ENCODE peak calls at places on chromosomes 2 and 18, in ten cellular contexts. One of them, this sample, is unnamed. For H4K20me1, the result is how much of the 10 kb centered on the place peaks cover.

GRCh38 chr2:85326406-85326945 is 1.3 kb downstream of the TGOLN2 start:
- DNase-seq in H9: no peak
- DNase-seq in HCT116: no peak
- DNase-seq in Karpas-422: peak
- DNase-seq in PC-9: no peak
- DNase-seq in mammary epithelial cell: peak
- DNase-seq in fibroblast of lung: peak
- DNase-seq in MM.1S: peak
- DNase-seq in hepatocyte: no peak
- DNase-seq in PC-3: peak
- DNase-seq in this sample: no peak

GRCh38 chr2:3641841-3642421 is 16.1 kb upstream of the ALLC start:
- DNase-seq in MM.1S: no peak
- DNase-seq in HCT116: no peak
- DNase-seq in fibroblast of lung: no peak
- DNase-seq in PC-3: no peak
- DNase-seq in Karpas-422: no peak
- DNase-seq in PC-9: no peak
- DNase-seq in mammary epithelial cell: no peak
- DNase-seq in hepatocyte: no peak
- DNase-seq in H9: peak
- DNase-seq in this sample: peak

GRCh38 chr2:10254373-10255188 is 48.1 kb upstream of the HPCAL1 start:
- DNase-seq in HCT116: no peak
- DNase-seq in H9: no peak
- DNase-seq in mammary epithelial cell: no peak
- DNase-seq in Karpas-422: no peak
- DNase-seq in fibroblast of lung: peak
- DNase-seq in hepatocyte: no peak
- DNase-seq in PC-9: peak
- DNase-seq in PC-3: peak
- DNase-seq in MM.1S: no peak
- DNase-seq in this sample: peak

GRCh38 chr2:225025917-225026571 is 16.2 kb downstream of the DOCK10 start:
- DNase-seq in H9: no peak
- DNase-seq in HCT116: no peak
- DNase-seq in PC-3: peak
- DNase-seq in fibroblast of lung: peak
- DNase-seq in mammary epithelial cell: peak
- DNase-seq in hepatocyte: no peak
- DNase-seq in Karpas-422: no peak
- DNase-seq in MM.1S: no peak
- DNase-seq in PC-9: no peak
- DNase-seq in this sample: no peak

GRCh38 chr18:67672719-67673118 is 156.2 kb upstream of the DSEL start:
- DNase-seq in PC-9: no peak
- DNase-seq in HCT116: no peak
- DNase-seq in H9: no peak
- DNase-seq in hepatocyte: no peak
- DNase-seq in fibroblast of lung: no peak
- DNase-seq in MM.1S: no peak
- DNase-seq in PC-3: no peak
- DNase-seq in Karpas-422: no peak
- DNase-seq in mammary epithelial cell: no peak
- DNase-seq in this sample: no peak

GRCh38 chr2:173952267-173953046 is 12.7 kb downstream of the SP3 start:
- DNase-seq in Karpas-422: no peak
- DNase-seq in fibroblast of lung: no peak
- DNase-seq in PC-3: no peak
- DNase-seq in H9: no peak
- DNase-seq in hepatocyte: no peak
- DNase-seq in mammary epithelial cell: no peak
- DNase-seq in HCT116: no peak
- DNase-seq in PC-9: no peak
- DNase-seq in MM.1S: no peak
- DNase-seq in this sample: no peak

GRCh38 chr18:21004721-21005120 is 106.9 kb downstream of the ROCK1 start:
- DNase-seq in H9: no peak
- DNase-seq in fibroblast of lung: peak
- DNase-seq in MM.1S: no peak
- DNase-seq in PC-9: no peak
- DNase-seq in HCT116: no peak
- DNase-seq in hepatocyte: peak
- DNase-seq in mammary epithelial cell: peak
- DNase-seq in Karpas-422: no peak
- DNase-seq in PC-3: no peak
- DNase-seq in this sample: peak

GRCh38 chr18:63578357-63578958 is 8.7 kb upstream of the SERPINB13 start:
- DNase-seq in HCT116: peak
- DNase-seq in H9: peak
- DNase-seq in PC-9: no peak
- DNase-seq in MM.1S: peak
- DNase-seq in mammary epithelial cell: no peak
- DNase-seq in hepatocyte: peak
- DNase-seq in fibroblast of lung: peak
- DNase-seq in PC-3: peak
- DNase-seq in Karpas-422: peak
- DNase-seq in this sample: no peak

GRCh38 chr2:18077724-18078123 is 199.3 kb downstream of the KCNS3 start:
- DNase-seq in hepatocyte: no peak
- DNase-seq in mammary epithelial cell: peak
- DNase-seq in MM.1S: peak
- DNase-seq in PC-3: peak
- DNase-seq in fibroblast of lung: peak
- DNase-seq in HCT116: no peak
- DNase-seq in Karpas-422: no peak
- DNase-seq in H9: no peak
- DNase-seq in PC-9: no peak
- DNase-seq in this sample: no peak

GRCh38 chr2:40120021-40120420 is 331.9 kb downstream of the SLC8A1 start:
- DNase-seq in hepatocyte: no peak
- DNase-seq in MM.1S: no peak
- DNase-seq in fibroblast of lung: no peak
- DNase-seq in mammary epithelial cell: no peak
- DNase-seq in PC-9: no peak
- DNase-seq in H9: no peak
- DNase-seq in HCT116: no peak
- DNase-seq in PC-3: no peak
- DNase-seq in Karpas-422: no peak
- DNase-seq in this sample: no peak

GRCh38 chr2:20625920-20626697 is 24.8 kb downstream of the HS1BP3 start:
- DNase-seq in hepatocyte: no peak
- DNase-seq in PC-9: no peak
- DNase-seq in PC-3: no peak
- DNase-seq in HCT116: no peak
- DNase-seq in fibroblast of lung: no peak
- DNase-seq in MM.1S: no peak
- DNase-seq in mammary epithelial cell: no peak
- DNase-seq in Karpas-422: no peak
- DNase-seq in H9: no peak
- DNase-seq in this sample: peak

GRCh38 chr18:3075491-3075890 is 62.5 kb upstream of the LPIN2 start:
- DNase-seq in mammary epithelial cell: no peak
- DNase-seq in MM.1S: no peak
- DNase-seq in fibroblast of lung: peak
- DNase-seq in PC-9: no peak
- DNase-seq in hepatocyte: no peak
- DNase-seq in Karpas-422: no peak
- DNase-seq in PC-3: no peak
- DNase-seq in H9: no peak
- DNase-seq in HCT116: no peak
- DNase-seq in this sample: no peak

GRCh38 chr2:492178-492577 is 185.0 kb downstream of the TMEM18 start:
- DNase-seq in mammary epithelial cell: no peak
- DNase-seq in MM.1S: no peak
- DNase-seq in Karpas-422: no peak
- DNase-seq in PC-3: no peak
- DNase-seq in H9: no peak
- DNase-seq in hepatocyte: no peak
- DNase-seq in PC-9: no peak
- DNase-seq in HCT116: no peak
- DNase-seq in fibroblast of lung: no peak
- DNase-seq in this sample: peak

GRCh38 chr2:239310401-239311061 is 90.3 kb downstream of the HDAC4 start:
- DNase-seq in hepatocyte: no peak
- DNase-seq in H9: peak
- DNase-seq in MM.1S: no peak
- DNase-seq in fibroblast of lung: no peak
- DNase-seq in Karpas-422: no peak
- DNase-seq in PC-9: no peak
- DNase-seq in HCT116: no peak
- DNase-seq in PC-3: no peak
- DNase-seq in mammary epithelial cell: no peak
- DNase-seq in this sample: no peak
- H4K20me1 ChIP-seq in hepatocyte: under half
- H4K20me1 ChIP-seq in H9: under half
- H4K20me1 ChIP-seq in MM.1S: under half
- H4K20me1 ChIP-seq in fibroblast of lung: under half
- H4K20me1 ChIP-seq in Karpas-422: half or more
- H4K20me1 ChIP-seq in PC-9: under half
- H4K20me1 ChIP-seq in HCT116: under half
- H4K20me1 ChIP-seq in PC-3: under half
- H4K20me1 ChIP-seq in mammary epithelial cell: under half
- H4K20me1 ChIP-seq in this sample: under half

GRCh38 chr2:233186851-233187250 is 64.6 kb upstream of the ATG16L1 start:
- DNase-seq in mammary epithelial cell: peak
- DNase-seq in fibroblast of lung: no peak
- DNase-seq in PC-9: no peak
- DNase-seq in Karpas-422: no peak
- DNase-seq in hepatocyte: no peak
- DNase-seq in MM.1S: no peak
- DNase-seq in PC-3: no peak
- DNase-seq in HCT116: no peak
- DNase-seq in H9: no peak
- DNase-seq in this sample: no peak
- H4K20me1 ChIP-seq in mammary epithelial cell: under half
- H4K20me1 ChIP-seq in fibroblast of lung: under half
- H4K20me1 ChIP-seq in PC-9: under half
- H4K20me1 ChIP-seq in Karpas-422: under half
- H4K20me1 ChIP-seq in hepatocyte: under half
- H4K20me1 ChIP-seq in MM.1S: under half
- H4K20me1 ChIP-seq in PC-3: under half
- H4K20me1 ChIP-seq in HCT116: under half
- H4K20me1 ChIP-seq in H9: under half
- H4K20me1 ChIP-seq in this sample: under half

GRCh38 chr2:241275910-241276309 is 39.6 kb downstream of the HDLBP start:
- DNase-seq in hepatocyte: no peak
- DNase-seq in fibroblast of lung: no peak
- DNase-seq in Karpas-422: no peak
- DNase-seq in HCT116: no peak
- DNase-seq in PC-9: no peak
- DNase-seq in mammary epithelial cell: no peak
- DNase-seq in H9: no peak
- DNase-seq in PC-3: no peak
- DNase-seq in MM.1S: no peak
- DNase-seq in this sample: no peak
- H4K20me1 ChIP-seq in hepatocyte: under half
- H4K20me1 ChIP-seq in fibroblast of lung: under half
- H4K20me1 ChIP-seq in Karpas-422: half or more
- H4K20me1 ChIP-seq in HCT116: under half
- H4K20me1 ChIP-seq in PC-9: half or more
- H4K20me1 ChIP-seq in mammary epithelial cell: under half
- H4K20me1 ChIP-seq in H9: under half
- H4K20me1 ChIP-seq in PC-3: under half
- H4K20me1 ChIP-seq in MM.1S: under half
- H4K20me1 ChIP-seq in this sample: half or more

GRCh38 chr2:55099878-55100820 is 49.9 kb upstream of the RTN4 start:
- DNase-seq in fibroblast of lung: peak
- DNase-seq in H9: no peak
- DNase-seq in PC-9: peak
- DNase-seq in HCT116: no peak
- DNase-seq in PC-3: peak
- DNase-seq in hepatocyte: no peak
- DNase-seq in MM.1S: no peak
- DNase-seq in mammary epithelial cell: no peak
- DNase-seq in Karpas-422: no peak
- DNase-seq in this sample: no peak

GRCh38 chr2:55099493-55099877 is 49.2 kb upstream of the RTN4 start:
- DNase-seq in fibroblast of lung: no peak
- DNase-seq in mammary epithelial cell: no peak
- DNase-seq in PC-9: no peak
- DNase-seq in H9: no peak
- DNase-seq in MM.1S: no peak
- DNase-seq in PC-3: no peak
- DNase-seq in HCT116: no peak
- DNase-seq in hepatocyte: no peak
- DNase-seq in Karpas-422: no peak
- DNase-seq in this sample: no peak

GRCh38 chr2:55096586-55096985 is 46.3 kb upstream of the RTN4 start:
- DNase-seq in hepatocyte: no peak
- DNase-seq in Karpas-422: no peak
- DNase-seq in mammary epithelial cell: no peak
- DNase-seq in PC-3: no peak
- DNase-seq in MM.1S: no peak
- DNase-seq in PC-9: no peak
- DNase-seq in fibroblast of lung: no peak
- DNase-seq in H9: no peak
- DNase-seq in HCT116: no peak
- DNase-seq in this sample: no peak

GRCh38 chr2:55097083-55097461 is 46.8 kb upstream of the RTN4 start:
- DNase-seq in H9: no peak
- DNase-seq in PC-9: peak
- DNase-seq in Karpas-422: no peak
- DNase-seq in mammary epithelial cell: no peak
- DNase-seq in HCT116: no peak
- DNase-seq in PC-3: no peak
- DNase-seq in hepatocyte: no peak
- DNase-seq in fibroblast of lung: no peak
- DNase-seq in MM.1S: no peak
- DNase-seq in this sample: no peak

DNA sequence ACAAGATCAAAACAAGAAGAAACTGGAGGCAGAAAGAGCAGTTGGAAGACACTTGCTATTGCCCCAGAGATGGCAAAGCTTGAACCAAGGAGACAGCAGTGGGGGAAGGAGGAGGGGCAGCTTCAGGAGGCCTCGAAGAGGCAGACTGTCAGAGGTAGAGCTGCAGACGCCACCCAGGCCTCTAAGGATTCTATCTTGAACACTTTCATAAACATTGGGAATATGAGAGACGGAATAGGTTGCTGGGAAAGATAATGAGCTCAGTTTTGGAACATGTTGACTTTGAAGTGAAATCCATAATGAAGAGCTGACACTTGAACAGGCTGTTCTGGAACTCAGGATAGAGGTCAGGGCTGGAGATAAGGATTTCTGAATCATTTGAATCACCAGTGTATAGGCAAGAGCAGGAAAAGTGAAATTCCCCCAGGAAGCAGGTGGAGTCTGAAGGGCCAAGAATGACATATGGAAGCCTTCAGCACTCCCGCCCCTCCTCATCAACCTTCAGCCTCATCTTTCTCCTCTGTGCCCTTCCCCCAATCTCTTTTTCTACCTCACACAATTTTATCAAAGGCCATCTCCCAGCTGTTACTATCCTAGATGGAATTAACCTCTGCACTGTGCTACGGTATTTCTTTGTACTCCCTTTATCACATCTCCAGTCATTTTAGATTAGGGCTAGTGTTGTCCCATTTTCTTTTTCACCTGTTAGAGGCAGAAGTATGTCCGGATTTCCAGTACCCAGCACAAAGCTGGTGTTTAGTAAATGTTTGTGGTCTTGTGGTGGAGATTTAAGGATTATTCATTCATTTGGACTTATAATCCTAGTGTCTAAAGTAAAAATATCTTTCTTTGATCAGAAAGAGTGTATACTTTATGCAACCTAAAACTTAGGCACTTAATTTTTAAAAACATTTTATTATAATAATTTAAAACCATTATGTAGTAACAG is 47.5 kb upstream of the RTN4 start:
- DNase-seq in MM.1S: no peak
- DNase-seq in fibroblast of lung: peak
- DNase-seq in H9: no peak
- DNase-seq in HCT116: no peak
- DNase-seq in PC-3: no peak
- DNase-seq in mammary epithelial cell: no peak
- DNase-seq in Karpas-422: no peak
- DNase-seq in PC-9: peak
- DNase-seq in hepatocyte: peak
- DNase-seq in this sample: no peak
- H4K20me1 ChIP-seq in MM.1S: under half
- H4K20me1 ChIP-seq in fibroblast of lung: under half
- H4K20me1 ChIP-seq in H9: under half
- H4K20me1 ChIP-seq in HCT116: under half
- H4K20me1 ChIP-seq in PC-3: under half
- H4K20me1 ChIP-seq in mammary epithelial cell: under half
- H4K20me1 ChIP-seq in Karpas-422: under half
- H4K20me1 ChIP-seq in PC-9: under half
- H4K20me1 ChIP-seq in hepatocyte: under half
- H4K20me1 ChIP-seq in this sample: under half